ENCODE peak calls at places on chromosomes 16 and 17, in ten cellular contexts. B, H, A, J, O, V, F, Q, U and D are unnamed samples.
A peak's percentile ranks its signal among the peaks of the same experiment; 100 is the strongest.

GRCh38 chr16:50591800-50592771 is 43.9 kb downstream of the NKD1 start:
- ATAC-seq in Q (peak; percentile 95), V (peak; percentile 43), J (no peak), F (peak; percentile 57), A (peak; percentile 31), U (peak; percentile 14), B (peak; percentile 94), O (no peak), H (peak; percentile 93), D (peak; percentile 76)

GRCh38 chr16:51134876-51135275 is 16.2 kb downstream of the SALL1 start:
- ATAC-seq in O (no peak), A (no peak), V (no peak), F (no peak), U (no peak), B (no peak), J (no peak), H (no peak), Q (no peak), D (no peak)

GRCh38 chr17:81865733-81866439 is 5.3 kb downstream of the ARHGDIA start:
- ATAC-seq in J (no peak), V (no peak), H (no peak), A (no peak), O (no peak), U (no peak), F (no peak), B (peak; percentile 55), Q (no peak), D (no peak)

GRCh38 chr16:69166221-69166833 is 20.6 kb upstream of the SNTB2 start:
- ATAC-seq in O (no peak), V (peak; percentile 29), J (peak; percentile 87), H (peak; percentile 86), Q (peak; percentile 15), A (peak; percentile 68), B (no peak), U (no peak), F (no peak), D (no peak)

GRCh38 chr16:89338863-89339262 is 121.4 kb downstream of the ZNF778 start:
- ATAC-seq in H (no peak), V (no peak), U (no peak), J (no peak), O (no peak), A (no peak), B (no peak), F (peak; percentile 69), Q (no peak), D (no peak)

GRCh38 chr16:77223184-77223583 is 24.0 kb downstream of the SYCE1L start:
- ATAC-seq in U (no peak), J (no peak), V (no peak), O (no peak), B (no peak), A (no peak), Q (no peak), F (no peak), H (no peak), D (no peak)

GRCh38 chr16:30953511-30954124 is 3.9 kb upstream of the SETD1A start:
- ATAC-seq in A (no peak), J (no peak), O (no peak), V (no peak), U (no peak), F (peak; percentile 64), Q (no peak), B (no peak), H (no peak), D (no peak)

GRCh38 chr17:15999974-16000827 is 577 bp downstream of the TTC19 start:
- ATAC-seq in F (no peak), H (no peak), Q (no peak), J (peak; percentile 24), U (peak; percentile 8), O (peak; percentile 8), A (peak; percentile 36), B (peak; percentile 30), V (peak; percentile 60), D (peak; percentile 47)

GRCh38 chr17:56823848-56824247 is 9.9 kb downstream of the C17orf67 start:
- ATAC-seq in B (no peak), V (no peak), J (no peak), O (no peak), U (no peak), F (no peak), H (no peak), Q (no peak), A (no peak), D (no peak)

GRCh38 chr17:81841866-81842265 is 7.0 kb upstream of the PPP1R27 start:
- ATAC-seq in H (peak; percentile 3), B (no peak), J (no peak), O (no peak), A (peak; percentile 4), V (no peak), U (no peak), F (peak; percentile 0), Q (no peak), D (no peak)

GRCh38 chr16:76787394-76787793 is 403.6 kb upstream of the MON1B start:
- ATAC-seq in F (no peak), Q (no peak), U (peak; percentile 98), H (no peak), V (no peak), J (no peak), O (no peak), B (no peak), A (no peak), D (no peak)

GRCh38 chr16:78385406-78385805 is 286.0 kb downstream of the WWOX start:
- ATAC-seq in B (no peak), F (no peak), U (no peak), V (no peak), J (no peak), H (no peak), A (no peak), O (no peak), Q (peak; percentile 25), D (no peak)

GRCh38 chr16:25957707-25958106 is 265.9 kb downstream of the HS3ST4 start:
- ATAC-seq in Q (no peak), U (no peak), F (no peak), J (no peak), A (no peak), V (no peak), H (no peak), B (no peak), O (no peak), D (no peak)

GRCh38 chr17:4313482-4314114 is 49.8 kb upstream of the ANKFY1 start:
- ATAC-seq in V (peak; percentile 47), B (peak; percentile 21), J (no peak), F (no peak), Q (peak; percentile 54), A (no peak), H (peak; percentile 35), O (no peak), U (no peak), D (no peak)

DNA sequence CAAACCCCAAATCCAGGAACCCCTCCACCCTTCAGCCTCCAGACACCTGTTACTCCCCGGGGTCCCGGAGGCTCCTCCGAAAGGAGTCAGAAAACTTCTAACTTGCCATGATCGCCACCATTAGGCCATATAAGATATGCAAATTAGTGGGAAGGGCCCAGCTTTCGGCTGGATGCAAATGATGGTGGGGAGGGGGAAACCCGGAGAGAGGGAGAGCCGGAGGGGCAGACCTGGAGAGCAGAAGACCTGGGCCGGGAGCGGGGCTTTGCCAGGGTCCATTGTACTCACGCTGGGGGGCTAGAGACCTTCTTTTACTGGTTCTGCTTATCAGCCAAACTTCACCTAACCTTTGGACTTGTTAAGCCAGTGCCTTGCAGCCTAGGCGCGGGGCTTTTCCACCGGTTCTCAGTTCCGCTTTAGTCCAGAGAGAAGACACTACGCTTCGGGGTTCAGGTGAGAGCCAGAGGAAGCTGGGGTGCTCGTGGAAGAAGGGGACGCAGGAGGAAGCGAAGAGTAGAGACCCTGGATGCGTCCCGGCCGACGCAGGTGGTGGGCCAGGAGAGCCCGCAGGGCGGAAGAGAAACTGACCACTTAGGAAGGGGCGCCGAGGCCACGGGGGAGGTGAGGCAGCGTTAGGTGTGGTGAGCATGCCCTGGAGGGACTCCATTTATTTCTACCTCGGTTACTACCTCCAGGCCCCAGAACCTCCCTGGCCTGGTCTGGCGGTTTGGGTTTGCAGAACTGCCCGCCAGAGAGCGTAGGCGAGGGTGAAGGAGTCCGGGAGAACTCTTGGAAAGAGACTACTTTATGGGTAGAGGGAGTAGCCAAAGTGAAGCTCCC is at the start of gene HNF1B:
- ATAC-seq in B (peak; percentile 77), A (peak; percentile 45), O (peak; percentile 76), J (no peak), V (peak; percentile 83), H (peak; percentile 32), Q (peak; percentile 27), F (peak; percentile 37), U (no peak), D (no peak)
- H3K27me3 ChIP-seq in B (no peaks in the 10 kb centered on the region), A (peaks cover 54% of the 10 kb centered on the region), O (peaks cover 42% of the 10 kb centered on the region), J (peaks cover 68% of the 10 kb centered on the region), V (peaks cover 76% of the 10 kb centered on the region), H (no peaks in the 10 kb centered on the region), Q (peaks cover 90% of the 10 kb centered on the region), F (no peaks in the 10 kb centered on the region), U (peaks cover 76% of the 10 kb centered on the region), D (peaks cover 83% of the 10 kb centered on the region)

GRCh38 chr17:72590382-72590781 is 469.6 kb downstream of the SOX9 start:
- ATAC-seq in J (no peak), O (no peak), Q (no peak), A (peak; percentile 14), F (no peak), B (no peak), U (no peak), V (no peak), H (no peak), D (no peak)

GRCh38 chr17:72590882-72591499 is 470.2 kb downstream of the SOX9 start:
- ATAC-seq in V (no peak), U (peak; percentile 6), F (no peak), B (no peak), O (no peak), A (peak; percentile 1), J (no peak), H (no peak), Q (no peak), D (no peak)

GRCh38 chr17:72592967-72593325 is 472.1 kb downstream of the SOX9 start:
- ATAC-seq in J (no peak), A (no peak), U (no peak), H (no peak), Q (no peak), F (no peak), O (no peak), V (no peak), B (no peak), D (no peak)

GRCh38 chr17:72592242-72592966 is 471.6 kb downstream of the SOX9 start:
- ATAC-seq in V (peak; percentile 81), Q (peak; percentile 93), F (peak; percentile 87), B (peak; percentile 85), U (peak; percentile 56), J (peak; percentile 69), H (peak; percentile 94), A (peak; percentile 66), O (peak; percentile 90), D (peak; percentile 73)

GRCh38 chr17:72591500-72592241 is 470.9 kb downstream of the SOX9 start:
- ATAC-seq in Q (no peak), U (no peak), H (peak; percentile 42), J (no peak), V (peak; percentile 30), O (no peak), A (peak; percentile 4), F (peak; percentile 41), B (peak; percentile 33), D (no peak)
- H3K27me3 ChIP-seq in Q (peaks cover 47% of the 10 kb centered on the region), U (no peaks in the 10 kb centered on the region), H (no peaks in the 10 kb centered on the region), J (peaks cover 25% of the 10 kb centered on the region), V (peaks cover 31% of the 10 kb centered on the region), O (peaks cover 15% of the 10 kb centered on the region), A (no peaks in the 10 kb centered on the region), F (no peaks in the 10 kb centered on the region), B (no peaks in the 10 kb centered on the region), D (peaks cover 88% of the 10 kb centered on the region)

GRCh38 chr16:1088295-1089170 is 7.5 kb downstream of the C1QTNF8 start:
- ATAC-seq in B (no peak), O (no peak), U (no peak), F (no peak), V (no peak), Q (no peak), H (no peak), J (no peak), A (peak; percentile 11), D (no peak)
- H3K27me3 ChIP-seq in B (no peaks in the 10 kb centered on the region), O (peaks cover 36% of the 10 kb centered on the region), U (peaks cover 14% of the 10 kb centered on the region), F (peaks cover 12% of the 10 kb centered on the region), V (peaks cover 63% of the 10 kb centered on the region), Q (peaks cover 19% of the 10 kb centered on the region), H (no peaks in the 10 kb centered on the region), J (peaks cover 22% of the 10 kb centered on the region), A (no peaks in the 10 kb centered on the region), D (peaks cover 87% of the 10 kb centered on the region)

GRCh38 chr17:73492802-73493139 is 151.5 kb downstream of the SDK2 start:
- ATAC-seq in V (no peak), A (no peak), F (no peak), Q (no peak), J (no peak), B (no peak), H (no peak), O (no peak), U (no peak), D (no peak)
- H3K27me3 ChIP-seq in V (peaks cover 28% of the 10 kb centered on the region), A (peaks cover 78% of the 10 kb centered on the region), F (peaks cover 93% of the 10 kb centered on the region), Q (peaks cover 5% of the 10 kb centered on the region), J (no peaks in the 10 kb centered on the region), B (no peaks in the 10 kb centered on the region), H (no peaks in the 10 kb centered on the region), O (no peaks in the 10 kb centered on the region), U (no peaks in the 10 kb centered on the region), D (peaks cover 70% of the 10 kb centered on the region)